ENCODE peak calls at places on chromosomes 5 and 9, in eight cellular contexts. One of them, this sample, is unnamed.

GRCh38 chr5:149186506-149186905 is 45.2 kb downstream of the ABLIM3 start:
- DNase-seq in effector CD8-positive, alpha-beta T cell: no peak
- DNase-seq in neural progenitor cell: no peak
- DNase-seq in HTR-8/SVneo: no peak
- DNase-seq in amniotic stem cell: no peak
- DNase-seq in DMS79 treated with DMSO at 0.1 percent for 48 hours: no peak
- DNase-seq in nephron progenitor cell: no peak
- DNase-seq in heart right ventricle: no peak
- DNase-seq in this sample: no peak

GRCh38 chr5:36662291-36662851 is 56.0 kb downstream of the SLC1A3 start:
- DNase-seq in amniotic stem cell: no peak
- DNase-seq in effector CD8-positive, alpha-beta T cell: no peak
- DNase-seq in DMS79 treated with DMSO at 0.1 percent for 48 hours: no peak
- DNase-seq in HTR-8/SVneo: no peak
- DNase-seq in heart right ventricle: no peak
- DNase-seq in nephron progenitor cell: no peak
- DNase-seq in neural progenitor cell: peak
- DNase-seq in this sample: no peak

GRCh38 chr9:444528-444927 is 229.9 kb downstream of the DOCK8 start:
- DNase-seq in amniotic stem cell: no peak
- DNase-seq in neural progenitor cell: peak
- DNase-seq in heart right ventricle: no peak
- DNase-seq in effector CD8-positive, alpha-beta T cell: no peak
- DNase-seq in DMS79 treated with DMSO at 0.1 percent for 48 hours: no peak
- DNase-seq in nephron progenitor cell: no peak
- DNase-seq in HTR-8/SVneo: no peak
- DNase-seq in this sample: no peak

GRCh38 chr5:36740259-36740898 is 134.0 kb downstream of the SLC1A3 start:
- DNase-seq in neural progenitor cell: no peak
- DNase-seq in effector CD8-positive, alpha-beta T cell: no peak
- DNase-seq in DMS79 treated with DMSO at 0.1 percent for 48 hours: no peak
- DNase-seq in nephron progenitor cell: no peak
- DNase-seq in heart right ventricle: no peak
- DNase-seq in HTR-8/SVneo: no peak
- DNase-seq in amniotic stem cell: no peak
- DNase-seq in this sample: no peak

GRCh38 chr5:54993318-54993717 is 7.9 kb upstream of the ESM1 start:
- DNase-seq in neural progenitor cell: peak
- DNase-seq in HTR-8/SVneo: no peak
- DNase-seq in heart right ventricle: no peak
- DNase-seq in amniotic stem cell: no peak
- DNase-seq in effector CD8-positive, alpha-beta T cell: no peak
- DNase-seq in nephron progenitor cell: no peak
- DNase-seq in DMS79 treated with DMSO at 0.1 percent for 48 hours: no peak
- DNase-seq in this sample: no peak

GRCh38 chr9:22203371-22204138 is 194.4 kb upstream of the CDKN2B start:
- DNase-seq in nephron progenitor cell: no peak
- DNase-seq in heart right ventricle: no peak
- DNase-seq in DMS79 treated with DMSO at 0.1 percent for 48 hours: no peak
- DNase-seq in HTR-8/SVneo: no peak
- DNase-seq in effector CD8-positive, alpha-beta T cell: no peak
- DNase-seq in neural progenitor cell: no peak
- DNase-seq in amniotic stem cell: no peak
- DNase-seq in this sample: no peak

GRCh38 chr5:72042097-72042496 is 65.2 kb upstream of the MAP1B start:
- DNase-seq in amniotic stem cell: no peak
- DNase-seq in heart right ventricle: no peak
- DNase-seq in nephron progenitor cell: no peak
- DNase-seq in neural progenitor cell: no peak
- DNase-seq in DMS79 treated with DMSO at 0.1 percent for 48 hours: no peak
- DNase-seq in HTR-8/SVneo: no peak
- DNase-seq in effector CD8-positive, alpha-beta T cell: no peak
- DNase-seq in this sample: no peak

GRCh38 chr5:35458824-35459207 is 158.8 kb upstream of the SPEF2 start:
- DNase-seq in amniotic stem cell: no peak
- DNase-seq in effector CD8-positive, alpha-beta T cell: no peak
- DNase-seq in neural progenitor cell: no peak
- DNase-seq in nephron progenitor cell: no peak
- DNase-seq in DMS79 treated with DMSO at 0.1 percent for 48 hours: peak
- DNase-seq in heart right ventricle: peak
- DNase-seq in HTR-8/SVneo: no peak
- DNase-seq in this sample: no peak

GRCh38 chr9:82133973-82134372 is 145.4 kb downstream of the SPATA31D1 start:
- DNase-seq in amniotic stem cell: no peak
- DNase-seq in heart right ventricle: no peak
- DNase-seq in effector CD8-positive, alpha-beta T cell: no peak
- DNase-seq in HTR-8/SVneo: no peak
- DNase-seq in DMS79 treated with DMSO at 0.1 percent for 48 hours: no peak
- DNase-seq in nephron progenitor cell: no peak
- DNase-seq in neural progenitor cell: no peak
- DNase-seq in this sample: no peak

GRCh38 chr5:52771343-52772039 is 16.2 kb upstream of the ITGA1 start:
- DNase-seq in amniotic stem cell: no peak
- DNase-seq in DMS79 treated with DMSO at 0.1 percent for 48 hours: no peak
- DNase-seq in HTR-8/SVneo: no peak
- DNase-seq in nephron progenitor cell: no peak
- DNase-seq in effector CD8-positive, alpha-beta T cell: no peak
- DNase-seq in heart right ventricle: no peak
- DNase-seq in neural progenitor cell: no peak
- DNase-seq in this sample: no peak

GRCh38 chr5:35863159-35863558 is 6.5 kb downstream of the IL7R start:
- DNase-seq in neural progenitor cell: no peak
- DNase-seq in amniotic stem cell: no peak
- DNase-seq in DMS79 treated with DMSO at 0.1 percent for 48 hours: no peak
- DNase-seq in nephron progenitor cell: no peak
- DNase-seq in heart right ventricle: no peak
- DNase-seq in effector CD8-positive, alpha-beta T cell: no peak
- DNase-seq in HTR-8/SVneo: no peak
- DNase-seq in this sample: no peak

GRCh38 chr5:134083517-134083916 is 31.0 kb upstream of the TCF7 start:
- DNase-seq in neural progenitor cell: no peak
- DNase-seq in HTR-8/SVneo: no peak
- DNase-seq in DMS79 treated with DMSO at 0.1 percent for 48 hours: no peak
- DNase-seq in heart right ventricle: no peak
- DNase-seq in amniotic stem cell: no peak
- DNase-seq in nephron progenitor cell: no peak
- DNase-seq in effector CD8-positive, alpha-beta T cell: no peak
- DNase-seq in this sample: no peak

GRCh38 chr9:87080512-87081225 is 133.4 kb upstream of the GAS1 start:
- DNase-seq in effector CD8-positive, alpha-beta T cell: no peak
- DNase-seq in HTR-8/SVneo: no peak
- DNase-seq in heart right ventricle: no peak
- DNase-seq in neural progenitor cell: no peak
- DNase-seq in nephron progenitor cell: no peak
- DNase-seq in amniotic stem cell: no peak
- DNase-seq in DMS79 treated with DMSO at 0.1 percent for 48 hours: no peak
- DNase-seq in this sample: no peak

GRCh38 chr9:95511952-95512750 is 4.6 kb downstream of the PTCH1 start:
- DNase-seq in heart right ventricle: no peak
- DNase-seq in DMS79 treated with DMSO at 0.1 percent for 48 hours: peak
- DNase-seq in effector CD8-positive, alpha-beta T cell: no peak
- DNase-seq in neural progenitor cell: peak
- DNase-seq in HTR-8/SVneo: no peak
- DNase-seq in nephron progenitor cell: peak
- DNase-seq in amniotic stem cell: no peak
- DNase-seq in this sample: no peak

GRCh38 chr9:18459958-18460584 is 13.9 kb upstream of the ADAMTSL1 start:
- DNase-seq in amniotic stem cell: peak
- DNase-seq in HTR-8/SVneo: no peak
- DNase-seq in nephron progenitor cell: no peak
- DNase-seq in heart right ventricle: no peak
- DNase-seq in DMS79 treated with DMSO at 0.1 percent for 48 hours: no peak
- DNase-seq in neural progenitor cell: no peak
- DNase-seq in effector CD8-positive, alpha-beta T cell: no peak
- DNase-seq in this sample: no peak

GRCh38 chr5:59893436-59894227 is at the start of gene PDE4D:
- DNase-seq in heart right ventricle: peak
- DNase-seq in HTR-8/SVneo: peak
- DNase-seq in neural progenitor cell: peak
- DNase-seq in amniotic stem cell: peak
- DNase-seq in nephron progenitor cell: peak
- DNase-seq in effector CD8-positive, alpha-beta T cell: no peak
- DNase-seq in DMS79 treated with DMSO at 0.1 percent for 48 hours: peak
- DNase-seq in this sample: peak

GRCh38 chr9:126419475-126419874 is 92.8 kb downstream of the MVB12B start:
- DNase-seq in HTR-8/SVneo: no peak
- DNase-seq in heart right ventricle: peak
- DNase-seq in effector CD8-positive, alpha-beta T cell: no peak
- DNase-seq in DMS79 treated with DMSO at 0.1 percent for 48 hours: peak
- DNase-seq in amniotic stem cell: no peak
- DNase-seq in neural progenitor cell: no peak
- DNase-seq in nephron progenitor cell: no peak
- DNase-seq in this sample: no peak

GRCh38 chr5:168976311-168976893 is 324.5 kb downstream of the SLIT3 start:
- DNase-seq in heart right ventricle: no peak
- DNase-seq in effector CD8-positive, alpha-beta T cell: no peak
- DNase-seq in nephron progenitor cell: no peak
- DNase-seq in neural progenitor cell: no peak
- DNase-seq in amniotic stem cell: no peak
- DNase-seq in DMS79 treated with DMSO at 0.1 percent for 48 hours: no peak
- DNase-seq in HTR-8/SVneo: no peak
- DNase-seq in this sample: no peak

GRCh38 chr9:37976714-37977477 is 73.0 kb upstream of the SLC25A51 start:
- DNase-seq in heart right ventricle: no peak
- DNase-seq in nephron progenitor cell: no peak
- DNase-seq in DMS79 treated with DMSO at 0.1 percent for 48 hours: no peak
- DNase-seq in effector CD8-positive, alpha-beta T cell: no peak
- DNase-seq in HTR-8/SVneo: no peak
- DNase-seq in neural progenitor cell: no peak
- DNase-seq in amniotic stem cell: peak
- DNase-seq in this sample: no peak

GRCh38 chr9:3804148-3804547 is 278.3 kb upstream of the RFX3 start:
- DNase-seq in DMS79 treated with DMSO at 0.1 percent for 48 hours: no peak
- DNase-seq in nephron progenitor cell: no peak
- DNase-seq in effector CD8-positive, alpha-beta T cell: no peak
- DNase-seq in neural progenitor cell: no peak
- DNase-seq in HTR-8/SVneo: no peak
- DNase-seq in heart right ventricle: no peak
- DNase-seq in amniotic stem cell: no peak
- DNase-seq in this sample: no peak

GRCh38 chr5:3602713-3603502 is 7.3 kb downstream of the IRX1 start:
- DNase-seq in heart right ventricle: no peak
- DNase-seq in nephron progenitor cell: peak
- DNase-seq in HTR-8/SVneo: no peak
- DNase-seq in effector CD8-positive, alpha-beta T cell: no peak
- DNase-seq in neural progenitor cell: peak
- DNase-seq in amniotic stem cell: no peak
- DNase-seq in DMS79 treated with DMSO at 0.1 percent for 48 hours: no peak
- DNase-seq in this sample: no peak

GRCh38 chr9:89863141-89863540 is 258.3 kb downstream of the GADD45G start:
- DNase-seq in DMS79 treated with DMSO at 0.1 percent for 48 hours: no peak
- DNase-seq in neural progenitor cell: no peak
- DNase-seq in heart right ventricle: no peak
- DNase-seq in amniotic stem cell: no peak
- DNase-seq in effector CD8-positive, alpha-beta T cell: no peak
- DNase-seq in HTR-8/SVneo: no peak
- DNase-seq in nephron progenitor cell: no peak
- DNase-seq in this sample: no peak

GRCh38 chr9:81522721-81523551 is 166.4 kb downstream of the TLE1 start:
- DNase-seq in HTR-8/SVneo: peak
- DNase-seq in nephron progenitor cell: no peak
- DNase-seq in DMS79 treated with DMSO at 0.1 percent for 48 hours: no peak
- DNase-seq in effector CD8-positive, alpha-beta T cell: no peak
- DNase-seq in heart right ventricle: peak
- DNase-seq in amniotic stem cell: peak
- DNase-seq in neural progenitor cell: peak
- DNase-seq in this sample: no peak

GRCh38 chr9:69674741-69675438 is 2.7 kb upstream of the APBA1 start:
- DNase-seq in nephron progenitor cell: no peak
- DNase-seq in DMS79 treated with DMSO at 0.1 percent for 48 hours: peak
- DNase-seq in HTR-8/SVneo: no peak
- DNase-seq in neural progenitor cell: no peak
- DNase-seq in amniotic stem cell: peak
- DNase-seq in effector CD8-positive, alpha-beta T cell: no peak
- DNase-seq in heart right ventricle: no peak
- DNase-seq in this sample: no peak